ENCODE peak calls at places on chromosomes 6 and 20, in four cellular contexts. H is ovary, R is H1, S is NCI-H2081. E is an unnamed sample.

GRCh38 chr6:33923857-33924514 is 120.2 kb upstream of the MLN start:
- DNase-seq in H (peak), R (no peak), S (peak), E (peak)

GRCh38 chr20:37257993-37258392 is 3.6 kb downstream of the GHRH start:
- DNase-seq in H (no peak), R (peak), S (peak), E (no peak)

GRCh38 chr20:2748551-2749342 is 51.7 kb downstream of the CPXM1 start:
- DNase-seq in H (no peak), R (peak), S (no peak), E (no peak)

GRCh38 chr6:47650553-47651432 is 47.6 kb upstream of the ADGRF4 start:
- DNase-seq in H (no peak), R (no peak), S (no peak), E (no peak)

GRCh38 chr20:23059831-23060230 is 10.4 kb upstream of the THBD start:
- DNase-seq in H (no peak), R (no peak), S (no peak), E (no peak)

GRCh38 chr6:170157567-170158218 is 133.2 kb downstream of the DLL1 start:
- DNase-seq in H (no peak), R (no peak), S (no peak), E (no peak)

GRCh38 chr6:43020847-43021246 is 576 bp upstream of the RRP36 start:
- DNase-seq in H (no peak), R (peak), S (no peak), E (peak)

GRCh38 chr20:10611357-10611756 is 62.4 kb downstream of the JAG1 start:
- DNase-seq in H (no peak), R (peak), S (no peak), E (no peak)

GRCh38 chr20:59850018-59850641 is 83.3 kb downstream of the SYCP2 start:
- DNase-seq in H (no peak), R (no peak), S (peak), E (peak)

GRCh38 chr6:151205971-151206600 is 33.7 kb upstream of the AKAP12 start:
- DNase-seq in H (no peak), R (no peak), S (no peak), E (no peak)

GRCh38 chr6:74066168-74066871 is 370.3 kb downstream of the CD109 start:
- DNase-seq in H (no peak), R (no peak), S (no peak), E (no peak)

GRCh38 chr6:79874531-79875132 is 72.7 kb downstream of the ELOVL4 start:
- DNase-seq in H (no peak), R (no peak), S (no peak), E (no peak)

GRCh38 chr6:150250826-150251225 is 108.0 kb downstream of the PPP1R14C start:
- DNase-seq in H (no peak), R (no peak), S (no peak), E (peak)

GRCh38 chr6:167704396-167704801 is 122.3 kb upstream of the AFDN start:
- DNase-seq in H (no peak), R (no peak), S (no peak), E (no peak)

GRCh38 chr6:129184808-129185366 is 301.9 kb downstream of the LAMA2 start:
- DNase-seq in H (no peak), R (no peak), S (no peak), E (no peak)

GRCh38 chr6:105191351-105191750 is 11.5 kb upstream of the POPDC3 start:
- DNase-seq in H (no peak), R (no peak), S (no peak), E (no peak)

GRCh38 chr6:106975699-106976032 is 1.1 kb upstream of the CD24 start:
- DNase-seq in H (no peak), R (no peak), S (no peak), E (peak)

GRCh38 chr6:81630719-81631118 is 121.8 kb downstream of the TENT5A start:
- DNase-seq in H (no peak), R (no peak), S (no peak), E (no peak)

GRCh38 chr6:7580537-7580926 is 9.5 kb upstream of the SNRNP48 start:
- DNase-seq in H (no peak), R (no peak), S (no peak), E (no peak)

GRCh38 chr6:80227545-80227944 is 121.1 kb downstream of the BCKDHB start:
- DNase-seq in H (no peak), R (no peak), S (no peak), E (peak)

GRCh38 chr6:127816643-127817042 is 84.2 kb downstream of the THEMIS start:
- DNase-seq in H (no peak), R (no peak), S (no peak), E (no peak)

GRCh38 chr20:887137-887536 is 29.0 kb downstream of the ANGPT4 start:
- DNase-seq in H (no peak), R (no peak), S (no peak), E (no peak)

GRCh38 chr6:77425676-77426075 is 37.6 kb downstream of the HTR1B start:
- DNase-seq in H (no peak), R (no peak), S (no peak), E (no peak)

GRCh38 chr6:46741910-46742309 is 4.8 kb upstream of the ANKRD66 start:
- DNase-seq in H (no peak), R (no peak), S (no peak), E (no peak)

GRCh38 chr20:54126809-54127655 is 46.8 kb downstream of the CYP24A1 start:
- DNase-seq in H (no peak), R (no peak), S (no peak), E (no peak)

GRCh38 chr20:44728835-44729342 is 13.7 kb downstream of the CCN5 start:
- DNase-seq in H (peak), R (peak), S (peak), E (peak)

GRCh38 chr20:49279677-49280462 is 2.0 kb upstream of the ZNFX1 start:
- DNase-seq in H (no peak), R (no peak), S (no peak), E (no peak)

GRCh38 chr6:42385339-42385738 is 66.4 kb downstream of the TRERF1 start:
- DNase-seq in H (no peak), R (no peak), S (no peak), E (no peak)

GRCh38 chr6:111972714-111973678 is 80.9 kb upstream of the CCN6 start:
- DNase-seq in H (peak), R (no peak), S (no peak), E (peak)

GRCh38 chr6:46325561-46326525 is 155.1 kb upstream of the ENPP5 start:
- DNase-seq in H (peak), R (peak), S (peak), E (peak)

GRCh38 chr20:2032168-2032567 is 38.3 kb upstream of the PDYN start:
- DNase-seq in H (no peak), R (no peak), S (no peak), E (no peak)

GRCh38 chr20:1242530-1242929 is 16.7 kb downstream of the RAD21L1 start:
- DNase-seq in H (no peak), R (no peak), S (no peak), E (no peak)

GRCh38 chr6:167154291-167154690 is 3.5 kb downstream of the GPR31 start:
- DNase-seq in H (no peak), R (no peak), S (no peak), E (no peak)

GRCh38 chr6:110410534-110410933 is 4.8 kb downstream of the DDO start:
- DNase-seq in H (no peak), R (no peak), S (no peak), E (no peak)

GRCh38 chr6:108763931-108764579 is 84.2 kb upstream of the ARMC2 start:
- DNase-seq in H (no peak), R (peak), S (no peak), E (no peak)

GRCh38 chr6:41587223-41587879 is 41.2 kb downstream of the FOXP4 start:
- DNase-seq in H (no peak), R (no peak), S (no peak), E (peak)

GRCh38 chr6:135673671-135674309 is 176.2 kb upstream of the AHI1 start:
- DNase-seq in H (no peak), R (no peak), S (no peak), E (no peak)

GRCh38 chr20:47549671-47550070 is 48.0 kb downstream of the NCOA3 start:
- DNase-seq in H (no peak), R (no peak), S (no peak), E (no peak)

GRCh38 chr6:74606488-74607135 is 599.2 kb downstream of the COL12A1 start:
- DNase-seq in H (no peak), R (no peak), S (no peak), E (no peak)

E was measured in NCI-H2171 treated with DMSO at 0.1 percent for 48 hours.